ENCODE peak calls at places on chromosomes 7 and 10, in seven cellular contexts. One of them, this sample, is unnamed.

GRCh38 chr10:36499696-36500095 is 625.7 kb upstream of the ANKRD30A start:
- DNase-seq in K562: no peak
- DNase-seq in Panc1: no peak
- DNase-seq in HepG2: no peak
- DNase-seq in H1: no peak
- DNase-seq in HCT116: no peak
- DNase-seq in GM12878: no peak
- DNase-seq in this sample: no peak

GRCh38 chr7:2019693-2020511 is 212.8 kb downstream of the MAD1L1 start:
- DNase-seq in K562: peak; percentile 92
- DNase-seq in Panc1: no peak
- DNase-seq in HepG2: no peak
- DNase-seq in H1: no peak
- DNase-seq in HCT116: no peak
- DNase-seq in GM12878: no peak
- DNase-seq in this sample: peak; percentile 48

GRCh38 chr10:78578929-78579328 is 489.8 kb upstream of the ZMIZ1 start:
- DNase-seq in K562: no peak
- DNase-seq in Panc1: no peak
- DNase-seq in HepG2: no peak
- DNase-seq in H1: no peak
- DNase-seq in HCT116: no peak
- DNase-seq in GM12878: peak; percentile 21
- DNase-seq in this sample: no peak

GRCh38 chr7:135923700-135924261 is 53.4 kb downstream of the MTPN start:
- DNase-seq in K562: peak; percentile 90
- DNase-seq in Panc1: peak; percentile 85
- DNase-seq in HepG2: no peak
- DNase-seq in H1: no peak
- DNase-seq in HCT116: peak; percentile 81
- DNase-seq in GM12878: no peak
- DNase-seq in this sample: no peak

GRCh38 chr10:127433951-127434350 is 115.2 kb upstream of the NPS start:
- DNase-seq in K562: no peak
- DNase-seq in Panc1: no peak
- DNase-seq in HepG2: no peak
- DNase-seq in H1: no peak
- DNase-seq in HCT116: no peak
- DNase-seq in GM12878: no peak
- DNase-seq in this sample: no peak

GRCh38 chr10:99573806-99574205 is 41.1 kb downstream of the NKX2-3 start:
- DNase-seq in K562: no peak
- DNase-seq in Panc1: no peak
- DNase-seq in HepG2: no peak
- DNase-seq in H1: no peak
- DNase-seq in HCT116: no peak
- DNase-seq in GM12878: no peak
- DNase-seq in this sample: no peak

GRCh38 chr10:62939698-62940097 is 123.5 kb upstream of the EGR2 start:
- DNase-seq in K562: no peak
- DNase-seq in Panc1: no peak
- DNase-seq in HepG2: no peak
- DNase-seq in H1: no peak
- DNase-seq in HCT116: no peak
- DNase-seq in GM12878: no peak
- DNase-seq in this sample: no peak

GRCh38 chr7:27133409-27134157 is 3.0 kb upstream of the HOXA4 start:
- DNase-seq in K562: no peak
- DNase-seq in Panc1: no peak
- DNase-seq in HepG2: peak; percentile 94
- DNase-seq in H1: peak; percentile 38
- DNase-seq in HCT116: no peak
- DNase-seq in GM12878: no peak
- DNase-seq in this sample: no peak

GRCh38 chr10:53403688-53404087 is 631.1 kb upstream of the MBL2 start:
- DNase-seq in K562: no peak
- DNase-seq in Panc1: no peak
- DNase-seq in HepG2: no peak
- DNase-seq in H1: no peak
- DNase-seq in HCT116: no peak
- DNase-seq in GM12878: no peak
- DNase-seq in this sample: peak; percentile 49

GRCh38 chr7:157278791-157279678 is 57.8 kb upstream of the DNAJB6 start:
- DNase-seq in K562: no peak
- DNase-seq in Panc1: no peak
- DNase-seq in HepG2: no peak
- DNase-seq in H1: no peak
- DNase-seq in HCT116: no peak
- DNase-seq in GM12878: no peak
- DNase-seq in this sample: peak; percentile 46

GRCh38 chr10:97648557-97649404 is 8.3 kb downstream of the PI4K2A start:
- DNase-seq in K562: peak; percentile 81
- DNase-seq in Panc1: peak; percentile 76
- DNase-seq in HepG2: peak; percentile 68
- DNase-seq in H1: peak; percentile 52
- DNase-seq in HCT116: peak; percentile 69
- DNase-seq in GM12878: peak; percentile 47
- DNase-seq in this sample: no peak

GRCh38 chr10:12432402-12433189 is 83.2 kb downstream of the CAMK1D start:
- DNase-seq in K562: no peak
- DNase-seq in Panc1: no peak
- DNase-seq in HepG2: no peak
- DNase-seq in H1: no peak
- DNase-seq in HCT116: no peak
- DNase-seq in GM12878: no peak
- DNase-seq in this sample: no peak

GRCh38 chr7:514651-515598 is 4.7 kb downstream of the PDGFA start:
- DNase-seq in K562: no peak
- DNase-seq in Panc1: no peak
- DNase-seq in HepG2: no peak
- DNase-seq in H1: peak; percentile 88
- DNase-seq in HCT116: no peak
- DNase-seq in GM12878: no peak
- DNase-seq in this sample: no peak

GRCh38 chr10:68871105-68871711 is 29.9 kb upstream of the DDX50 start:
- DNase-seq in K562: peak; percentile 60
- DNase-seq in Panc1: no peak
- DNase-seq in HepG2: peak; percentile 16
- DNase-seq in H1: no peak
- DNase-seq in HCT116: no peak
- DNase-seq in GM12878: no peak
- DNase-seq in this sample: no peak

GRCh38 chr10:64708920-64709681 is 1187.9 kb downstream of the REEP3 start:
- DNase-seq in K562: no peak
- DNase-seq in Panc1: no peak
- DNase-seq in HepG2: no peak
- DNase-seq in H1: no peak
- DNase-seq in HCT116: no peak
- DNase-seq in GM12878: no peak
- DNase-seq in this sample: no peak

GRCh38 chr7:116805100-116805544 is 57.3 kb upstream of the CAPZA2 start:
- DNase-seq in K562: no peak
- DNase-seq in Panc1: no peak
- DNase-seq in HepG2: peak; percentile 70
- DNase-seq in H1: no peak
- DNase-seq in HCT116: no peak
- DNase-seq in GM12878: no peak
- DNase-seq in this sample: peak; percentile 23

GRCh38 chr10:124064158-124064603 is 29.2 kb downstream of the CHST15 start:
- DNase-seq in K562: no peak
- DNase-seq in Panc1: peak; percentile 46
- DNase-seq in HepG2: peak; percentile 78
- DNase-seq in H1: no peak
- DNase-seq in HCT116: no peak
- DNase-seq in GM12878: no peak
- DNase-seq in this sample: no peak

GRCh38 chr10:130621231-130621775 is 485.1 kb downstream of the GLRX3 start:
- DNase-seq in K562: no peak
- DNase-seq in Panc1: no peak
- DNase-seq in HepG2: no peak
- DNase-seq in H1: no peak
- DNase-seq in HCT116: no peak
- DNase-seq in GM12878: no peak
- DNase-seq in this sample: peak; percentile 55

GRCh38 chr10:30081182-30081581 is 21.8 kb upstream of the JCAD start:
- DNase-seq in K562: no peak
- DNase-seq in Panc1: no peak
- DNase-seq in HepG2: no peak
- DNase-seq in H1: no peak
- DNase-seq in HCT116: no peak
- DNase-seq in GM12878: no peak
- DNase-seq in this sample: no peak

GRCh38 chr10:16809074-16809718 is 8.0 kb downstream of the RSU1 start:
- DNase-seq in K562: peak; percentile 72
- DNase-seq in Panc1: no peak
- DNase-seq in HepG2: peak; percentile 29
- DNase-seq in H1: peak; percentile 74
- DNase-seq in HCT116: peak; percentile 31
- DNase-seq in GM12878: no peak
- DNase-seq in this sample: peak; percentile 54

GRCh38 chr7:151867912-151868804 is 8.8 kb downstream of the PRKAG2 start:
- DNase-seq in K562: no peak
- DNase-seq in Panc1: no peak
- DNase-seq in HepG2: no peak
- DNase-seq in H1: no peak
- DNase-seq in HCT116: no peak
- DNase-seq in GM12878: no peak
- DNase-seq in this sample: peak; percentile 77

GRCh38 chr10:114306116-114306973 is 67.3 kb downstream of the VWA2 start:
- DNase-seq in K562: no peak
- DNase-seq in Panc1: peak; percentile 68
- DNase-seq in HepG2: no peak
- DNase-seq in H1: no peak
- DNase-seq in HCT116: no peak
- DNase-seq in GM12878: no peak
- DNase-seq in this sample: no peak

GRCh38 chr10:92052741-92053140 is 129.2 kb downstream of the BTAF1 start:
- DNase-seq in K562: no peak
- DNase-seq in Panc1: no peak
- DNase-seq in HepG2: no peak
- DNase-seq in H1: no peak
- DNase-seq in HCT116: no peak
- DNase-seq in GM12878: no peak
- DNase-seq in this sample: no peak

GRCh38 chr7:158809596-158809995 is 19.7 kb downstream of the ESYT2 start:
- DNase-seq in K562: no peak
- DNase-seq in Panc1: no peak
- DNase-seq in HepG2: no peak
- DNase-seq in H1: no peak
- DNase-seq in HCT116: no peak
- DNase-seq in GM12878: no peak
- DNase-seq in this sample: no peak

GRCh38 chr10:72096115-72097000 is 8.0 kb upstream of the SPOCK2 start:
- DNase-seq in K562: peak; percentile 39
- DNase-seq in Panc1: no peak
- DNase-seq in HepG2: peak; percentile 72
- DNase-seq in H1: no peak
- DNase-seq in HCT116: no peak
- DNase-seq in GM12878: no peak
- DNase-seq in this sample: no peak

GRCh38 chr7:55420535-55420934 is 55.4 kb downstream of the LANCL2 start:
- DNase-seq in K562: no peak
- DNase-seq in Panc1: no peak
- DNase-seq in HepG2: peak; percentile 53
- DNase-seq in H1: no peak
- DNase-seq in HCT116: no peak
- DNase-seq in GM12878: no peak
- DNase-seq in this sample: no peak
- TF ChIP-seq SIN3A in K562: no peak
- TF ChIP-seq SIN3A in Panc1: no peak
- TF ChIP-seq SIN3A in HepG2: no peak
- TF ChIP-seq SIN3A in H1: no peak
- TF ChIP-seq SIN3A in HCT116: no peak
- TF ChIP-seq SIN3A in GM12878: no peak
- TF ChIP-seq SIN3A in this sample: no peak

GRCh38 chr10:49187950-49188761 is at the start of gene TMEM273:
- DNase-seq in K562: peak; percentile 86
- DNase-seq in Panc1: no peak
- DNase-seq in HepG2: no peak
- DNase-seq in H1: no peak
- DNase-seq in HCT116: no peak
- DNase-seq in GM12878: peak; percentile 73
- DNase-seq in this sample: no peak
- TF ChIP-seq SIN3A in K562: no peak
- TF ChIP-seq SIN3A in Panc1: no peak
- TF ChIP-seq SIN3A in HepG2: no peak
- TF ChIP-seq SIN3A in H1: no peak
- TF ChIP-seq SIN3A in HCT116: no peak
- TF ChIP-seq SIN3A in GM12878: no peak
- TF ChIP-seq SIN3A in this sample: no peak

DNA sequence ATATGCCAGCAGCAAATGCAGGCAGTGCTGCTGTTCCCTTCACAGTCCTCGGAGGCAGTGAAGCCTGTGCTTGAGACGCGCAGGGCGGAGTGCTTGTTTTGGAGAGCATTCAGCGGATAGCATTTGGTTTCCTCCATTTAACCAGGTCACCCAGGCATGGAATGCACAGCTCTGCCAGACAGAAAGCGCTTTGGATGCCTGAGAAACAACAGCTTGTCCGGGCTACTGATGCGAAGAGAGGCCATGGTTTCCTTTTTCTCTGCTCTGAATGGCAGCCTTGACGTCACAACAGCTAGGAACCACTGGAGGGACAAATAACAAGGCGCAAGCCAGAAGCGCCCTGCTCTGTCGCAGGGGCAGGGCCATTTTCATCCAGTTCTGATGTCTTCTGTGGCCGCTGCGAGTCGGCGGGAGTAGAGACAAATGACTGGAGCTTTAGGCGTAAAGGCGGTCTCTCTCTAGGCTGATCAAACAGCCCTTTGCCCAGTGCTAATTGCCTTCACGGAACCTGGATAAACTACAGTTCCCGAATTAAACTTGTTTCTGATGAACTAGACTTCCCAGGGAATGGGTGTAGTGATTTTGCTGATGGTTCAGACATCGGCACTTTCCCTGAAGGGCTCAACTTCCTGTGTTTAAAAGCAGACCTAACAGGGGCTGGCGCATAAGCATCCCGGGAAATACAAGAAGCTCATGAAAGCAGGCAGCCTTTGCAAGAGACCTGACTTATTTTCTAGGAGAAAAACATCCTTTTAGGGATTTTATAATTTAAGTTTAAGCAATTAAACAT is 187.6 kb upstream of the KLF14 start:
- DNase-seq in K562: no peak
- DNase-seq in Panc1: no peak
- DNase-seq in HepG2: no peak
- DNase-seq in H1: peak; percentile 48
- DNase-seq in HCT116: no peak
- DNase-seq in GM12878: no peak
- DNase-seq in this sample: no peak
- TF ChIP-seq SIN3A in K562: no peak
- TF ChIP-seq SIN3A in Panc1: no peak
- TF ChIP-seq SIN3A in HepG2: no peak
- TF ChIP-seq SIN3A in H1: no peak
- TF ChIP-seq SIN3A in HCT116: no peak
- TF ChIP-seq SIN3A in GM12878: no peak
- TF ChIP-seq SIN3A in this sample: no peak

DNA sequence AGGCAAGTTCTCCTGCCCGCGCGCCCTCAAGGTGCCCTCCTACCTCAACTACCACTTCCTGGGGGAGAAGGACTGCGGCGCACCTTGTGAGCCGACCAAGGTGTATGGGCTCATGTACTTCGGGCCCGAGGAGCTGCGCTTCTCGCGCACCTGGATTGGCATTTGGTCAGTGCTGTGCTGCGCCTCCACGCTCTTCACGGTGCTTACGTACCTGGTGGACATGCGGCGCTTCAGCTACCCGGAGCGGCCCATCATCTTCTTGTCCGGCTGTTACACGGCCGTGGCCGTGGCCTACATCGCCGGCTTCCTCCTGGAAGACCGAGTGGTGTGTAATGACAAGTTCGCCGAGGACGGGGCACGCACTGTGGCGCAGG is 1.4 kb downstream of the FZD1 start:
- DNase-seq in K562: no peak
- DNase-seq in Panc1: no peak
- DNase-seq in HepG2: no peak
- DNase-seq in H1: no peak
- DNase-seq in HCT116: no peak
- DNase-seq in GM12878: no peak
- DNase-seq in this sample: no peak
- TF ChIP-seq SIN3A in K562: no peak
- TF ChIP-seq SIN3A in Panc1: no peak
- TF ChIP-seq SIN3A in HepG2: no peak
- TF ChIP-seq SIN3A in H1: no peak
- TF ChIP-seq SIN3A in HCT116: no peak
- TF ChIP-seq SIN3A in GM12878: no peak
- TF ChIP-seq SIN3A in this sample: no peak